ENCODE peak calls at places on chromosomes 6 and 20, in seven cellular contexts. One of them, this sample, is unnamed.

GRCh38 chr6:8707956-8708772 is 272.8 kb upstream of the SLC35B3 start:
- DNase-seq in mesenchymal stem cell: peak
- DNase-seq in breast epithelium: peak
- DNase-seq in iris pigment epithelial cell: peak
- DNase-seq in ovary: no peak
- DNase-seq in anterior cingulate cortex: no peak
- DNase-seq in Calu3: peak
- DNase-seq in this sample: peak

GRCh38 chr6:101830501-101831031 is 437.1 kb downstream of the GRIK2 start:
- DNase-seq in mesenchymal stem cell: peak
- DNase-seq in breast epithelium: no peak
- DNase-seq in iris pigment epithelial cell: peak
- DNase-seq in ovary: no peak
- DNase-seq in anterior cingulate cortex: no peak
- DNase-seq in Calu3: no peak
- DNase-seq in this sample: no peak

GRCh38 chr6:46926481-46926880 is 4.7 kb upstream of the ADGRF5 start:
- DNase-seq in mesenchymal stem cell: no peak
- DNase-seq in breast epithelium: no peak
- DNase-seq in iris pigment epithelial cell: peak
- DNase-seq in ovary: no peak
- DNase-seq in anterior cingulate cortex: no peak
- DNase-seq in Calu3: peak
- DNase-seq in this sample: no peak

GRCh38 chr6:139580592-139581484 is 206.4 kb upstream of the CITED2 start:
- DNase-seq in mesenchymal stem cell: no peak
- DNase-seq in breast epithelium: no peak
- DNase-seq in iris pigment epithelial cell: no peak
- DNase-seq in ovary: no peak
- DNase-seq in anterior cingulate cortex: no peak
- DNase-seq in Calu3: no peak
- DNase-seq in this sample: no peak

GRCh38 chr6:4585682-4586468 is 190.3 kb upstream of the CDYL start:
- DNase-seq in mesenchymal stem cell: no peak
- DNase-seq in breast epithelium: no peak
- DNase-seq in iris pigment epithelial cell: no peak
- DNase-seq in ovary: no peak
- DNase-seq in anterior cingulate cortex: no peak
- DNase-seq in Calu3: no peak
- DNase-seq in this sample: no peak

GRCh38 chr6:51928320-51928719 is 159.1 kb downstream of the PKHD1 start:
- DNase-seq in mesenchymal stem cell: no peak
- DNase-seq in breast epithelium: no peak
- DNase-seq in iris pigment epithelial cell: no peak
- DNase-seq in ovary: no peak
- DNase-seq in anterior cingulate cortex: no peak
- DNase-seq in Calu3: no peak
- DNase-seq in this sample: no peak

GRCh38 chr6:137681445-137682009 is 185.5 kb upstream of the TNFAIP3 start:
- DNase-seq in mesenchymal stem cell: no peak
- DNase-seq in breast epithelium: no peak
- DNase-seq in iris pigment epithelial cell: peak
- DNase-seq in ovary: no peak
- DNase-seq in anterior cingulate cortex: no peak
- DNase-seq in Calu3: no peak
- DNase-seq in this sample: no peak

GRCh38 chr20:19497064-19497463 is 261.0 kb upstream of the RIN2 start:
- DNase-seq in mesenchymal stem cell: peak
- DNase-seq in breast epithelium: no peak
- DNase-seq in iris pigment epithelial cell: no peak
- DNase-seq in ovary: no peak
- DNase-seq in anterior cingulate cortex: no peak
- DNase-seq in Calu3: no peak
- DNase-seq in this sample: no peak

GRCh38 chr6:165616116-165616515 is 46.9 kb downstream of the PDE10A start:
- DNase-seq in mesenchymal stem cell: peak
- DNase-seq in breast epithelium: no peak
- DNase-seq in iris pigment epithelial cell: no peak
- DNase-seq in ovary: no peak
- DNase-seq in anterior cingulate cortex: no peak
- DNase-seq in Calu3: no peak
- DNase-seq in this sample: no peak

GRCh38 chr6:159357211-159357920 is 188.2 kb downstream of the FNDC1 start:
- DNase-seq in mesenchymal stem cell: no peak
- DNase-seq in breast epithelium: no peak
- DNase-seq in iris pigment epithelial cell: no peak
- DNase-seq in ovary: no peak
- DNase-seq in anterior cingulate cortex: no peak
- DNase-seq in Calu3: no peak
- DNase-seq in this sample: no peak

GRCh38 chr6:16470502-16471221 is 232.3 kb downstream of the GMPR start:
- DNase-seq in mesenchymal stem cell: no peak
- DNase-seq in breast epithelium: no peak
- DNase-seq in iris pigment epithelial cell: no peak
- DNase-seq in ovary: no peak
- DNase-seq in anterior cingulate cortex: no peak
- DNase-seq in Calu3: no peak
- DNase-seq in this sample: no peak

GRCh38 chr6:29976588-29977424 is 34.5 kb downstream of the HLA-A start:
- DNase-seq in mesenchymal stem cell: peak
- DNase-seq in breast epithelium: peak
- DNase-seq in iris pigment epithelial cell: peak
- DNase-seq in ovary: peak
- DNase-seq in anterior cingulate cortex: peak
- DNase-seq in Calu3: peak
- DNase-seq in this sample: peak

GRCh38 chr20:46683939-46684750 is 5.1 kb downstream of the TP53RK start:
- DNase-seq in mesenchymal stem cell: peak
- DNase-seq in breast epithelium: no peak
- DNase-seq in iris pigment epithelial cell: peak
- DNase-seq in ovary: peak
- DNase-seq in anterior cingulate cortex: no peak
- DNase-seq in Calu3: no peak
- DNase-seq in this sample: peak

GRCh38 chr6:125050663-125051318 is 88.6 kb downstream of the RNF217 start:
- DNase-seq in mesenchymal stem cell: peak
- DNase-seq in breast epithelium: no peak
- DNase-seq in iris pigment epithelial cell: no peak
- DNase-seq in ovary: no peak
- DNase-seq in anterior cingulate cortex: no peak
- DNase-seq in Calu3: no peak
- DNase-seq in this sample: no peak

GRCh38 chr6:167750956-167751358 is 75.8 kb upstream of the AFDN start:
- DNase-seq in mesenchymal stem cell: peak
- DNase-seq in breast epithelium: peak
- DNase-seq in iris pigment epithelial cell: no peak
- DNase-seq in ovary: no peak
- DNase-seq in anterior cingulate cortex: no peak
- DNase-seq in Calu3: peak
- DNase-seq in this sample: peak

GRCh38 chr6:90369651-90370050 is 73.0 kb upstream of the BACH2 start:
- DNase-seq in mesenchymal stem cell: no peak
- DNase-seq in breast epithelium: no peak
- DNase-seq in iris pigment epithelial cell: peak
- DNase-seq in ovary: no peak
- DNase-seq in anterior cingulate cortex: no peak
- DNase-seq in Calu3: no peak
- DNase-seq in this sample: no peak

GRCh38 chr6:113763311-113763766 is 93.8 kb upstream of the MARCKS start:
- DNase-seq in mesenchymal stem cell: no peak
- DNase-seq in breast epithelium: no peak
- DNase-seq in iris pigment epithelial cell: peak
- DNase-seq in ovary: no peak
- DNase-seq in anterior cingulate cortex: no peak
- DNase-seq in Calu3: no peak
- DNase-seq in this sample: no peak

GRCh38 chr6:85764844-85765243 is 122.2 kb upstream of the SYNCRIP start:
- DNase-seq in mesenchymal stem cell: no peak
- DNase-seq in breast epithelium: no peak
- DNase-seq in iris pigment epithelial cell: peak
- DNase-seq in ovary: no peak
- DNase-seq in anterior cingulate cortex: no peak
- DNase-seq in Calu3: no peak
- DNase-seq in this sample: no peak

GRCh38 chr6:96015791-96016776 is at the start of gene FUT9:
- DNase-seq in mesenchymal stem cell: no peak
- DNase-seq in breast epithelium: no peak
- DNase-seq in iris pigment epithelial cell: no peak
- DNase-seq in ovary: no peak
- DNase-seq in anterior cingulate cortex: peak
- DNase-seq in Calu3: peak
- DNase-seq in this sample: no peak

GRCh38 chr20:11053310-11053709 is 379.5 kb upstream of the JAG1 start:
- DNase-seq in mesenchymal stem cell: no peak
- DNase-seq in breast epithelium: no peak
- DNase-seq in iris pigment epithelial cell: no peak
- DNase-seq in ovary: no peak
- DNase-seq in anterior cingulate cortex: no peak
- DNase-seq in Calu3: no peak
- DNase-seq in this sample: no peak

GRCh38 chr6:45830441-45831139 is 185.1 kb downstream of the CLIC5 start:
- DNase-seq in mesenchymal stem cell: peak
- DNase-seq in breast epithelium: no peak
- DNase-seq in iris pigment epithelial cell: peak
- DNase-seq in ovary: no peak
- DNase-seq in anterior cingulate cortex: no peak
- DNase-seq in Calu3: no peak
- DNase-seq in this sample: no peak

GRCh38 chr20:32067234-32067821 is 15.3 kb downstream of the HCK start:
- DNase-seq in mesenchymal stem cell: peak
- DNase-seq in breast epithelium: no peak
- DNase-seq in iris pigment epithelial cell: peak
- DNase-seq in ovary: no peak
- DNase-seq in anterior cingulate cortex: no peak
- DNase-seq in Calu3: no peak
- DNase-seq in this sample: no peak

GRCh38 chr20:53171065-53171464 is 198.9 kb downstream of the TSHZ2 start:
- DNase-seq in mesenchymal stem cell: no peak
- DNase-seq in breast epithelium: no peak
- DNase-seq in iris pigment epithelial cell: no peak
- DNase-seq in ovary: no peak
- DNase-seq in anterior cingulate cortex: no peak
- DNase-seq in Calu3: no peak
- DNase-seq in this sample: no peak

GRCh38 chr6:150922137-150922536 is 56.6 kb downstream of the MTHFD1L start:
- DNase-seq in mesenchymal stem cell: no peak
- DNase-seq in breast epithelium: no peak
- DNase-seq in iris pigment epithelial cell: no peak
- DNase-seq in ovary: no peak
- DNase-seq in anterior cingulate cortex: no peak
- DNase-seq in Calu3: no peak
- DNase-seq in this sample: no peak

GRCh38 chr6:3455490-3456394 is 1.1 kb downstream of the SLC22A23 start:
- DNase-seq in mesenchymal stem cell: no peak
- DNase-seq in breast epithelium: no peak
- DNase-seq in iris pigment epithelial cell: peak
- DNase-seq in ovary: no peak
- DNase-seq in anterior cingulate cortex: peak
- DNase-seq in Calu3: peak
- DNase-seq in this sample: peak

GRCh38 chr6:34940030-34940434 is 51.0 kb downstream of the ANKS1A start:
- DNase-seq in mesenchymal stem cell: no peak
- DNase-seq in breast epithelium: no peak
- DNase-seq in iris pigment epithelial cell: no peak
- DNase-seq in ovary: no peak
- DNase-seq in anterior cingulate cortex: no peak
- DNase-seq in Calu3: no peak
- DNase-seq in this sample: no peak

GRCh38 chr20:15642676-15643075 is 930.6 kb downstream of the KIF16B start:
- DNase-seq in mesenchymal stem cell: peak
- DNase-seq in breast epithelium: no peak
- DNase-seq in iris pigment epithelial cell: peak
- DNase-seq in ovary: no peak
- DNase-seq in anterior cingulate cortex: no peak
- DNase-seq in Calu3: no peak
- DNase-seq in this sample: no peak

GRCh38 chr6:63319911-63320310 is at the start of gene LGSN:
- DNase-seq in mesenchymal stem cell: no peak
- DNase-seq in breast epithelium: no peak
- DNase-seq in iris pigment epithelial cell: no peak
- DNase-seq in ovary: no peak
- DNase-seq in anterior cingulate cortex: no peak
- DNase-seq in Calu3: no peak
- DNase-seq in this sample: no peak

GRCh38 chr6:128655978-128656498 is 135.6 kb upstream of the PTPRK start:
- DNase-seq in mesenchymal stem cell: peak
- DNase-seq in breast epithelium: no peak
- DNase-seq in iris pigment epithelial cell: peak
- DNase-seq in ovary: no peak
- DNase-seq in anterior cingulate cortex: no peak
- DNase-seq in Calu3: peak
- DNase-seq in this sample: no peak

GRCh38 chr20:49705358-49705757 is 8.3 kb downstream of the B4GALT5 start:
- DNase-seq in mesenchymal stem cell: no peak
- DNase-seq in breast epithelium: no peak
- DNase-seq in iris pigment epithelial cell: no peak
- DNase-seq in ovary: no peak
- DNase-seq in anterior cingulate cortex: no peak
- DNase-seq in Calu3: no peak
- DNase-seq in this sample: no peak

GRCh38 chr6:94052754-94053153 is 633.4 kb upstream of the EPHA7 start:
- DNase-seq in mesenchymal stem cell: peak
- DNase-seq in breast epithelium: no peak
- DNase-seq in iris pigment epithelial cell: no peak
- DNase-seq in ovary: no peak
- DNase-seq in anterior cingulate cortex: no peak
- DNase-seq in Calu3: no peak
- DNase-seq in this sample: no peak

GRCh38 chr6:70838907-70839285 is 118.0 kb downstream of the B3GAT2 start:
- DNase-seq in mesenchymal stem cell: no peak
- DNase-seq in breast epithelium: no peak
- DNase-seq in iris pigment epithelial cell: peak
- DNase-seq in ovary: no peak
- DNase-seq in anterior cingulate cortex: no peak
- DNase-seq in Calu3: no peak
- DNase-seq in this sample: no peak

GRCh38 chr6:148509152-148509571 is 166.5 kb downstream of the SASH1 start:
- DNase-seq in mesenchymal stem cell: peak
- DNase-seq in breast epithelium: no peak
- DNase-seq in iris pigment epithelial cell: peak
- DNase-seq in ovary: no peak
- DNase-seq in anterior cingulate cortex: no peak
- DNase-seq in Calu3: no peak
- DNase-seq in this sample: no peak

GRCh38 chr6:157585274-157586087 is 204.5 kb downstream of the ZDHHC14 start:
- DNase-seq in mesenchymal stem cell: no peak
- DNase-seq in breast epithelium: no peak
- DNase-seq in iris pigment epithelial cell: no peak
- DNase-seq in ovary: no peak
- DNase-seq in anterior cingulate cortex: no peak
- DNase-seq in Calu3: no peak
- DNase-seq in this sample: peak

GRCh38 chr6:56242343-56242742 is 5.0 kb downstream of the COL21A1 start:
- DNase-seq in mesenchymal stem cell: peak
- DNase-seq in breast epithelium: no peak
- DNase-seq in iris pigment epithelial cell: peak
- DNase-seq in ovary: no peak
- DNase-seq in anterior cingulate cortex: no peak
- DNase-seq in Calu3: no peak
- DNase-seq in this sample: no peak

GRCh38 chr20:23517719-23518118 is 26.8 kb downstream of the CST8 start:
- DNase-seq in mesenchymal stem cell: no peak
- DNase-seq in breast epithelium: no peak
- DNase-seq in iris pigment epithelial cell: no peak
- DNase-seq in ovary: no peak
- DNase-seq in anterior cingulate cortex: no peak
- DNase-seq in Calu3: no peak
- DNase-seq in this sample: no peak

GRCh38 chr20:53960586-53961386 is 109.6 kb downstream of the BCAS1 start:
- DNase-seq in mesenchymal stem cell: no peak
- DNase-seq in breast epithelium: no peak
- DNase-seq in iris pigment epithelial cell: no peak
- DNase-seq in ovary: no peak
- DNase-seq in anterior cingulate cortex: no peak
- DNase-seq in Calu3: no peak
- DNase-seq in this sample: no peak